ENCODE peak calls at places on chromosomes 12 and 14, in eight cellular contexts. One of them, this sample, is unnamed.

GRCh38 chr12:109773384-109774011 is 59.7 kb downstream of the TRPV4 start:
- DNase-seq in posterior vena cava: peak; percentile 77
- DNase-seq in activated CD4-positive, alpha-beta memory T cell treated with anti-CD3 and anti-CD28 coated beads for 36 hours: no peak
- DNase-seq in fibroblast of mammary gland: no peak
- DNase-seq in T follicular helper cell: no peak
- DNase-seq in stimulated activated CD8-positive, alpha-beta memory T cell treated with anti-CD3 and anti-CD28 coated beads, Interleukin-7, amount 100 ng/mL, for 4 hours: no peak
- DNase-seq in NCI-H1092: no peak
- DNase-seq in lung microvascular endothelial cell: no peak
- DNase-seq in this sample: peak; percentile 48

GRCh38 chr14:54686219-54686870 is 119.4 kb downstream of the SAMD4A start:
- DNase-seq in posterior vena cava: no peak
- DNase-seq in activated CD4-positive, alpha-beta memory T cell treated with anti-CD3 and anti-CD28 coated beads for 36 hours: no peak
- DNase-seq in fibroblast of mammary gland: peak; percentile 90
- DNase-seq in T follicular helper cell: no peak
- DNase-seq in stimulated activated CD8-positive, alpha-beta memory T cell treated with anti-CD3 and anti-CD28 coated beads, Interleukin-7, amount 100 ng/mL, for 4 hours: no peak
- DNase-seq in NCI-H1092: no peak
- DNase-seq in lung microvascular endothelial cell: peak; percentile 89
- DNase-seq in this sample: no peak

GRCh38 chr12:51821423-51822260 is 26.9 kb downstream of the FIGNL2 start:
- DNase-seq in posterior vena cava: no peak
- DNase-seq in activated CD4-positive, alpha-beta memory T cell treated with anti-CD3 and anti-CD28 coated beads for 36 hours: no peak
- DNase-seq in fibroblast of mammary gland: no peak
- DNase-seq in T follicular helper cell: peak; percentile 14
- DNase-seq in stimulated activated CD8-positive, alpha-beta memory T cell treated with anti-CD3 and anti-CD28 coated beads, Interleukin-7, amount 100 ng/mL, for 4 hours: no peak
- DNase-seq in NCI-H1092: no peak
- DNase-seq in lung microvascular endothelial cell: no peak
- DNase-seq in this sample: no peak

GRCh38 chr12:62481843-62482540 is 15.4 kb downstream of the MON2 start:
- DNase-seq in posterior vena cava: no peak
- DNase-seq in activated CD4-positive, alpha-beta memory T cell treated with anti-CD3 and anti-CD28 coated beads for 36 hours: no peak
- DNase-seq in fibroblast of mammary gland: no peak
- DNase-seq in T follicular helper cell: no peak
- DNase-seq in stimulated activated CD8-positive, alpha-beta memory T cell treated with anti-CD3 and anti-CD28 coated beads, Interleukin-7, amount 100 ng/mL, for 4 hours: no peak
- DNase-seq in NCI-H1092: no peak
- DNase-seq in lung microvascular endothelial cell: no peak
- DNase-seq in this sample: no peak

GRCh38 chr12:48997719-48998496 is 1.3 kb downstream of the DDN start:
- DNase-seq in posterior vena cava: no peak
- DNase-seq in activated CD4-positive, alpha-beta memory T cell treated with anti-CD3 and anti-CD28 coated beads for 36 hours: peak; percentile 32
- DNase-seq in fibroblast of mammary gland: no peak
- DNase-seq in T follicular helper cell: no peak
- DNase-seq in stimulated activated CD8-positive, alpha-beta memory T cell treated with anti-CD3 and anti-CD28 coated beads, Interleukin-7, amount 100 ng/mL, for 4 hours: no peak
- DNase-seq in NCI-H1092: no peak
- DNase-seq in lung microvascular endothelial cell: no peak
- DNase-seq in this sample: no peak

GRCh38 chr14:23559010-23559920 is 3.2 kb downstream of the THTPA start:
- DNase-seq in posterior vena cava: peak; percentile 88
- DNase-seq in activated CD4-positive, alpha-beta memory T cell treated with anti-CD3 and anti-CD28 coated beads for 36 hours: peak; percentile 75
- DNase-seq in fibroblast of mammary gland: peak; percentile 58
- DNase-seq in T follicular helper cell: peak; percentile 47
- DNase-seq in stimulated activated CD8-positive, alpha-beta memory T cell treated with anti-CD3 and anti-CD28 coated beads, Interleukin-7, amount 100 ng/mL, for 4 hours: peak; percentile 28
- DNase-seq in NCI-H1092: peak; percentile 64
- DNase-seq in lung microvascular endothelial cell: peak; percentile 63
- DNase-seq in this sample: peak; percentile 74

GRCh38 chr12:33721561-33721960 is 281.9 kb upstream of the SYT10 start:
- DNase-seq in posterior vena cava: no peak
- DNase-seq in activated CD4-positive, alpha-beta memory T cell treated with anti-CD3 and anti-CD28 coated beads for 36 hours: no peak
- DNase-seq in fibroblast of mammary gland: no peak
- DNase-seq in T follicular helper cell: no peak
- DNase-seq in stimulated activated CD8-positive, alpha-beta memory T cell treated with anti-CD3 and anti-CD28 coated beads, Interleukin-7, amount 100 ng/mL, for 4 hours: no peak
- DNase-seq in NCI-H1092: no peak
- DNase-seq in lung microvascular endothelial cell: no peak
- DNase-seq in this sample: no peak

GRCh38 chr14:73245401-73246325 is 8.4 kb downstream of the PAPLN start:
- DNase-seq in posterior vena cava: peak; percentile 87
- DNase-seq in activated CD4-positive, alpha-beta memory T cell treated with anti-CD3 and anti-CD28 coated beads for 36 hours: peak; percentile 64
- DNase-seq in fibroblast of mammary gland: peak; percentile 46
- DNase-seq in T follicular helper cell: peak; percentile 9
- DNase-seq in stimulated activated CD8-positive, alpha-beta memory T cell treated with anti-CD3 and anti-CD28 coated beads, Interleukin-7, amount 100 ng/mL, for 4 hours: peak; percentile 10
- DNase-seq in NCI-H1092: no peak
- DNase-seq in lung microvascular endothelial cell: peak; percentile 62
- DNase-seq in this sample: peak; percentile 80

GRCh38 chr14:73526036-73526984 is 10.6 kb upstream of the ACOT1 start:
- DNase-seq in posterior vena cava: no peak
- DNase-seq in activated CD4-positive, alpha-beta memory T cell treated with anti-CD3 and anti-CD28 coated beads for 36 hours: no peak
- DNase-seq in fibroblast of mammary gland: peak; percentile 49
- DNase-seq in T follicular helper cell: no peak
- DNase-seq in stimulated activated CD8-positive, alpha-beta memory T cell treated with anti-CD3 and anti-CD28 coated beads, Interleukin-7, amount 100 ng/mL, for 4 hours: no peak
- DNase-seq in NCI-H1092: no peak
- DNase-seq in lung microvascular endothelial cell: no peak
- DNase-seq in this sample: peak; percentile 70

This sample was measured in lower lobe of right lung.